ENCODE peak calls at places on chromosomes 7 and 10, in four cellular contexts. One of them, this sample, is unnamed.

GRCh38 chr7:94301024-94301588 is 93.6 kb upstream of the COL1A2 start:
- DNase-seq in SK-N-SH: peak
- DNase-seq in H1: peak
- DNase-seq in GM12878: no peak
- DNase-seq in this sample: peak

GRCh38 chr10:101236376-101237079 is 7.3 kb upstream of the LBX1 start:
- DNase-seq in H1: peak
- DNase-seq in GM12878: no peak
- DNase-seq in SK-N-SH: no peak
- DNase-seq in this sample: no peak

GRCh38 chr10:484441-484924 is 205.0 kb downstream of the DIP2C start:
- DNase-seq in SK-N-SH: no peak
- DNase-seq in GM12878: no peak
- DNase-seq in H1: peak
- DNase-seq in this sample: no peak

GRCh38 chr10:102517553-102517952 is 13.8 kb downstream of the SUFU start:
- DNase-seq in H1: no peak
- DNase-seq in GM12878: no peak
- DNase-seq in SK-N-SH: no peak
- DNase-seq in this sample: no peak

GRCh38 chr7:105680505-105681187 is 99.4 kb upstream of the EFCAB10 start:
- DNase-seq in GM12878: no peak
- DNase-seq in H1: no peak
- DNase-seq in SK-N-SH: no peak
- DNase-seq in this sample: peak

GRCh38 chr10:124380256-124380995 is 38.3 kb downstream of the OAT start:
- DNase-seq in SK-N-SH: peak
- DNase-seq in GM12878: no peak
- DNase-seq in H1: no peak
- DNase-seq in this sample: no peak

GRCh38 chr10:35195361-35196306 is 69.0 kb downstream of the CREM start:
- DNase-seq in SK-N-SH: peak
- DNase-seq in H1: no peak
- DNase-seq in GM12878: peak
- DNase-seq in this sample: peak

GRCh38 chr7:80082214-80082613 is 52.4 kb upstream of the GNAI1 start:
- DNase-seq in GM12878: no peak
- DNase-seq in H1: no peak
- DNase-seq in SK-N-SH: no peak
- DNase-seq in this sample: no peak

GRCh38 chr7:116356979-116357378 is 142.6 kb upstream of the CAV2 start:
- DNase-seq in SK-N-SH: no peak
- DNase-seq in H1: no peak
- DNase-seq in GM12878: no peak
- DNase-seq in this sample: no peak

GRCh38 chr10:38027992-38028391 is 17.5 kb downstream of the ZNF33A start:
- DNase-seq in SK-N-SH: no peak
- DNase-seq in H1: no peak
- DNase-seq in GM12878: no peak
- DNase-seq in this sample: no peak

GRCh38 chr10:88411772-88412349 is 171.3 kb downstream of the RNLS start:
- DNase-seq in H1: no peak
- DNase-seq in SK-N-SH: no peak
- DNase-seq in GM12878: no peak
- DNase-seq in this sample: no peak

GRCh38 chr10:49325131-49325915 is 26.4 kb downstream of the C10orf71 start:
- DNase-seq in H1: no peak
- DNase-seq in GM12878: no peak
- DNase-seq in SK-N-SH: no peak
- DNase-seq in this sample: no peak

GRCh38 chr10:22374489-22375126 is 29.3 kb downstream of the SPAG6 start:
- DNase-seq in GM12878: no peak
- DNase-seq in SK-N-SH: no peak
- DNase-seq in H1: no peak
- DNase-seq in this sample: no peak

GRCh38 chr10:22391605-22392004 is 46.3 kb downstream of the SPAG6 start:
- DNase-seq in H1: no peak
- DNase-seq in SK-N-SH: no peak
- DNase-seq in GM12878: no peak
- DNase-seq in this sample: no peak

GRCh38 chr7:68691261-68692216 is 906.7 kb upstream of the AUTS2 start:
- DNase-seq in H1: no peak
- DNase-seq in GM12878: no peak
- DNase-seq in SK-N-SH: no peak
- DNase-seq in this sample: no peak

GRCh38 chr7:4841836-4842235 is 20.0 kb downstream of the PAPOLB start:
- DNase-seq in SK-N-SH: no peak
- DNase-seq in GM12878: no peak
- DNase-seq in H1: no peak
- DNase-seq in this sample: no peak

GRCh38 chr7:146892151-146892550 is 775.5 kb downstream of the CNTNAP2 start:
- DNase-seq in GM12878: no peak
- DNase-seq in SK-N-SH: no peak
- DNase-seq in H1: no peak
- DNase-seq in this sample: no peak

GRCh38 chr10:73997806-73998622 is at the start of gene VCL:
- DNase-seq in SK-N-SH: peak
- DNase-seq in H1: peak
- DNase-seq in GM12878: peak
- DNase-seq in this sample: peak

GRCh38 chr7:46233585-46234329 is 312.7 kb upstream of the IGFBP3 start:
- DNase-seq in SK-N-SH: no peak
- DNase-seq in H1: no peak
- DNase-seq in GM12878: peak
- DNase-seq in this sample: no peak

GRCh38 chr10:89481662-89482061 is 53.7 kb downstream of the SLC16A12 start:
- DNase-seq in SK-N-SH: no peak
- DNase-seq in GM12878: no peak
- DNase-seq in H1: no peak
- DNase-seq in this sample: no peak

GRCh38 chr7:73738220-73738611 is 386 bp downstream of the ABHD11 start:
- DNase-seq in H1: peak
- DNase-seq in GM12878: no peak
- DNase-seq in SK-N-SH: peak
- DNase-seq in this sample: no peak

GRCh38 chr10:48296699-48297098 is 9.8 kb upstream of the MAPK8 start:
- DNase-seq in GM12878: no peak
- DNase-seq in SK-N-SH: no peak
- DNase-seq in H1: no peak
- DNase-seq in this sample: no peak

GRCh38 chr10:132631348-132631735 is 93.8 kb downstream of the INPP5A start:
- DNase-seq in H1: no peak
- DNase-seq in SK-N-SH: no peak
- DNase-seq in GM12878: no peak
- DNase-seq in this sample: no peak

GRCh38 chr7:76383089-76383944 is 24.5 kb upstream of the YWHAG start:
- DNase-seq in SK-N-SH: peak
- DNase-seq in GM12878: no peak
- DNase-seq in H1: peak
- DNase-seq in this sample: peak

GRCh38 chr7:3067193-3067592 is 23.5 kb upstream of the CARD11 start:
- DNase-seq in SK-N-SH: no peak
- DNase-seq in H1: no peak
- DNase-seq in GM12878: no peak
- DNase-seq in this sample: no peak

GRCh38 chr7:2717293-2717904 is 29.4 kb downstream of the AMZ1 start:
- DNase-seq in SK-N-SH: peak
- DNase-seq in GM12878: no peak
- DNase-seq in H1: no peak
- DNase-seq in this sample: no peak

GRCh38 chr7:138838166-138838565 is 40.2 kb upstream of the ATP6V0A4 start:
- DNase-seq in GM12878: no peak
- DNase-seq in H1: no peak
- DNase-seq in SK-N-SH: no peak
- DNase-seq in this sample: no peak

GRCh38 chr10:58435297-58435696 is 50.1 kb downstream of the TFAM start:
- DNase-seq in SK-N-SH: no peak
- DNase-seq in H1: no peak
- DNase-seq in GM12878: no peak
- DNase-seq in this sample: peak
- TF ChIP-seq TCF12 in SK-N-SH: peak
- TF ChIP-seq TCF12 in H1: no peak
- TF ChIP-seq TCF12 in GM12878: no peak
- TF ChIP-seq TCF12 in this sample: no peak

GRCh38 chr10:62343000-62343399 is 31.2 kb upstream of the ZNF365 start:
- DNase-seq in SK-N-SH: no peak
- DNase-seq in H1: no peak
- DNase-seq in GM12878: no peak
- DNase-seq in this sample: no peak
- H3K9ac ChIP-seq in SK-N-SH: no peak
- H3K9ac ChIP-seq in H1: no peak
- H3K9ac ChIP-seq in GM12878: no peak
- H3K9ac ChIP-seq in this sample: no peak

DNA sequence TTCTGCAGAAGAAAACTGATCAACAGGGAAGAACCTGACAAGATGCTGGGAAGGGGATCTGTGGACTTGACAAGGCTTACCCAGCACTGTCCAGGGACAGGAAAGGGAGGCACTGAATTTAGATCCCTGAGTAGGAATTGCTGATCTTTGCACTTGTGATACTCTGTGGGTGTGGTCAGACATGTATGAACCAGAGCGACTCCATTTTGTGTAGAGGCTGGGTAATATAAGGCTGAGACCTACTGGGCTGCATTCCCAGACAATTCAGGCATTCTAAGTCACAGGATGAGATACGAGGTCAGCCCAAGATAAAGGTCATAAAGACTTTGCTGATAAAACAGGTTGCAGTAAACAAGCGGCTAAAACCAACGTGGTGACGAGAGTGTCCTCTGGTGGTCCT is 60.7 kb downstream of the CCDC3 start:
- DNase-seq in GM12878: no peak
- DNase-seq in H1: no peak
- DNase-seq in SK-N-SH: no peak
- DNase-seq in this sample: no peak
- TF ChIP-seq TCF12 in GM12878: no peak
- TF ChIP-seq TCF12 in H1: no peak
- TF ChIP-seq TCF12 in SK-N-SH: no peak
- TF ChIP-seq TCF12 in this sample: no peak

GRCh38 chr10:60488111-60488669 is 98.5 kb upstream of the ANK3 start:
- DNase-seq in SK-N-SH: no peak
- DNase-seq in GM12878: no peak
- DNase-seq in H1: no peak
- DNase-seq in this sample: no peak

GRCh38 chr10:60490013-60490412 is 100.3 kb upstream of the ANK3 start:
- DNase-seq in GM12878: no peak
- DNase-seq in SK-N-SH: no peak
- DNase-seq in H1: no peak
- DNase-seq in this sample: no peak

GRCh38 chr10:60487543-60487942 is 97.9 kb upstream of the ANK3 start:
- DNase-seq in GM12878: no peak
- DNase-seq in SK-N-SH: no peak
- DNase-seq in H1: no peak
- DNase-seq in this sample: no peak

GRCh38 chr10:60480865-60481563 is 91.3 kb upstream of the ANK3 start:
- DNase-seq in SK-N-SH: no peak
- DNase-seq in GM12878: no peak
- DNase-seq in H1: no peak
- DNase-seq in this sample: no peak

GRCh38 chr10:60485025-60485424 is 95.3 kb upstream of the ANK3 start:
- DNase-seq in GM12878: no peak
- DNase-seq in H1: no peak
- DNase-seq in SK-N-SH: no peak
- DNase-seq in this sample: no peak
- H3K9ac ChIP-seq in GM12878: no peak
- H3K9ac ChIP-seq in H1: no peak
- H3K9ac ChIP-seq in SK-N-SH: no peak
- H3K9ac ChIP-seq in this sample: no peak

DNA sequence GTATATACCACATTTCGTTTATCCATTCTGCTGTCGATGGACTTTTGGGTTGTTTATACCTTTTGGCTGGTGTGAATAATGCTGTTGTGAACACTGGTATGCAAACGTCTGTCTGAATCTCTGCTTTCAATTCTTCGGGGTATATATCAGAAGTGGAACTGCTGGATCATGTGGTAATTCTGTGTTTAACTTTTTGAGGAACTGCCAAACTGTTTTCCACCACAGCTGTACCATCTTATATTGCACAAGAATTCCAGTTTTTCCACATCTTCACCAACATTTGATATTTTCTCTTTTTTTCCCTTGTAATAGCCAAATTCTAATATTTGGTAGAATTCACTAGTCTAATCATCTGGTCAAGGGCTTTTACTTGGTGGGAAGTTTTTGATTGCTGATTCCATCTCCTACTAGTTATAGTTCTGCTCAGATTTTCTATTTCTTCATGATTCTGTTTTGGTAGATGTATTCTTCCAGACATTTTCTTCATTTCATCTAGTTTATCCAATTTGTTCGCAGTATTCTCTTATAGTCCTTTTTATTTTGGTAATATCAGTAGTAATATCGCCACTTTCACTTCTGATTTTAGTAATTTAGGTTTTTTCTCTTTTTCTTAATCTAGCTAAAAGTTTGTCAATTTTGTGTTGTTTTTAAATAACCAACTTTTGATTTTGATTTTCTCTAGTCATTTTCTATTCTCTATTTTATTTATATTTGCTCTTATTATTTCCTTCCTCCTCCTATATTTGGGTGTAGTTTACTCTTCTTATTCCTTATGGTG is 271.2 kb downstream of the ZEB1 start:
- DNase-seq in SK-N-SH: no peak
- DNase-seq in H1: no peak
- DNase-seq in GM12878: no peak
- DNase-seq in this sample: no peak
- TF ChIP-seq TCF12 in SK-N-SH: no peak
- TF ChIP-seq TCF12 in H1: no peak
- TF ChIP-seq TCF12 in GM12878: no peak
- TF ChIP-seq TCF12 in this sample: no peak

DNA sequence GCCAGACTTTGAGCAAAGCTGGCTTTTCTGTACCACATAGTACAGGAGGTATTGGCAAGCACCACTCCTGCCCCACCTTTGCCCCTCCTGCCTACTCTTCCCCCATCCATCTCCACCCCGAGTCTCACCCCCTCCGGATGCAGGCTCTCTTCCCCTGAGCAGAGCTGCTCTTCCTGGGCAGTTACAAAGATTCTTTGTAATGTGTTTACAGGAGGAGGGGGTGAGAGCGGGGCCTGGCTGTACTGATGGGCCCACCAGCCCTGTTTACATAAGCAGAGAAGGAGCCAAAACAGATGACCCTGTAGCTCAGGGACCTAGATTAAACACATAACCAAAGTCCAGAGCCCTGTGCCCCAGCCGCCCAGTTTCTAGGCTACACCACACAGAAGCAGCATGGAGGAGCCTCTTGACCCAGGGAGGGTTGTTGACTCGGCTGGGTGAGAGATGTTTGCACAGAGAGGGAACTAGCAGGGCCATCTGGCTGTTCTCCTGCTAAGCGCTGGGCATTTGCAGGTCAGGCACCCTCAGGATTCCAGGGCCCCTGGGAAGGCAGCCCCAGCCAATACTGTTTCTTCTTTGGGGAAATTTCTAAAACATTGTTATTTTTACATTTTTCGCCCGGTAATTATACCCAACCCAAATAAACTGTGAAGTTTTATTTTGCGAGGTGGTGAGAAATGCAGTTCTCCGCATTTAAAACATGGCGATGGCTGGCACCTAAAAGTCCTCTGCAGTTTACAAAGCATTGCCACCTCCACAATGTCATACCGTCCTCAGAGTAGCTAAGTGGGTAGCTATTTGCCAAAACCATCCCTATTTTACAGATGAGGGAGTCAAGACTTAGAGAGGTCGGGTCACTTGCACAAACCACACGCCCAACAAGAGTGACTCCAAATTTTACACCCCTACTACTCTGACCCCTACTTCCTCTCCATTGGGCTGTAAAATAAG is 11.4 kb upstream of the ZKSCAN1 start:
- DNase-seq in H1: no peak
- DNase-seq in SK-N-SH: peak
- DNase-seq in GM12878: no peak
- DNase-seq in this sample: peak
- H3K9ac ChIP-seq in H1: no peak
- H3K9ac ChIP-seq in SK-N-SH: no peak
- H3K9ac ChIP-seq in GM12878: no peak
- H3K9ac ChIP-seq in this sample: peak